ENCODE peak calls at places on chromosomes 11 and 22, in seven cellular contexts. L is hippocampal formation; O is activated CD4-positive, alpha-beta T cell treated with anti-CD3 and anti-CD28 coated beads, Interleukin-2, amount 10 ng/mL, durations not matched to agents 7 days and 5 days; X is activated naive CD4-positive, alpha-beta T cell; V is mucosa of descending colon; T is Ammon's horn; K is NCI-H146. B is an unnamed sample.

GRCh38 chr11:44804449-44805151 is 77.8 kb downstream of the TSPAN18 start:
- DNase-seq in L (no peak), O (no peak), X (no peak), V (no peak), T (no peak), K (no peak), B (no peak)

GRCh38 chr22:44205713-44206645 is 25.3 kb downstream of the PARVG start:
- DNase-seq in L (no peak), O (no peak), X (no peak), V (no peak), T (no peak), K (no peak), B (no peak)

GRCh38 chr11:46505741-46506485 is 87.9 kb downstream of the AMBRA1 start:
- DNase-seq in L (no peak), O (no peak), X (no peak), V (no peak), T (no peak), K (no peak), B (no peak)

GRCh38 chr11:85431319-85431718 is 195.8 kb downstream of the DLG2 start:
- DNase-seq in L (no peak), O (no peak), X (no peak), V (no peak), T (no peak), K (no peak), B (no peak)

GRCh38 chr11:30586251-30587144 is at the start of gene MPPED2:
- DNase-seq in L (no peak), O (peak), X (no peak), V (peak), T (peak), K (peak), B (no peak)

GRCh38 chr11:66473167-66473566 is 6.5 kb downstream of the PELI3 start:
- DNase-seq in L (no peak), O (no peak), X (no peak), V (no peak), T (no peak), K (no peak), B (no peak)

GRCh38 chr22:39496131-39496838 is 5.8 kb upstream of the MIEF1 start:
- DNase-seq in L (peak), O (peak), X (peak), V (peak), T (peak), K (peak), B (peak)

GRCh38 chr22:46064236-46064965 is 85.9 kb upstream of the PPARA start:
- DNase-seq in L (peak), O (no peak), X (no peak), V (peak), T (no peak), K (no peak), B (peak)

GRCh38 chr11:80255021-80255420 is 814.2 kb upstream of the TENM4 start:
- DNase-seq in L (no peak), O (no peak), X (no peak), V (no peak), T (no peak), K (no peak), B (no peak)

GRCh38 chr11:62719302-62719978 is 7.8 kb downstream of the HNRNPUL2 start:
- DNase-seq in L (no peak), O (no peak), X (no peak), V (no peak), T (no peak), K (no peak), B (no peak)

GRCh38 chr11:23903044-23903704 is 593.7 kb upstream of the LUZP2 start:
- DNase-seq in L (no peak), O (no peak), X (no peak), V (no peak), T (no peak), K (no peak), B (no peak)

GRCh38 chr11:70174846-70175764 is 28.0 kb upstream of the FADD start:
- DNase-seq in L (no peak), O (no peak), X (no peak), V (no peak), T (peak), K (no peak), B (no peak)

GRCh38 chr11:58787903-58788302 is 56.2 kb upstream of the GLYAT start:
- DNase-seq in L (no peak), O (no peak), X (no peak), V (no peak), T (no peak), K (no peak), B (no peak)

GRCh38 chr22:45162531-45162930 is 1.2 kb upstream of the NUP50 start:
- DNase-seq in L (no peak), O (no peak), X (no peak), V (no peak), T (no peak), K (no peak), B (no peak)

GRCh38 chr22:22558972-22559603 is at the start of gene PRAME:
- DNase-seq in L (no peak), O (peak), X (peak), V (peak), T (peak), K (peak), B (peak)

GRCh38 chr11:118536726-118537125 is 5.7 kb downstream of the TMEM25 start:
- DNase-seq in L (no peak), O (no peak), X (no peak), V (no peak), T (no peak), K (no peak), B (no peak)

GRCh38 chr22:41657709-41658108 is 31.0 kb downstream of the SNU13 start:
- DNase-seq in L (no peak), O (no peak), X (no peak), V (no peak), T (no peak), K (no peak), B (no peak)

GRCh38 chr11:61963282-61964057 is 4.0 kb downstream of the FTH1 start:
- DNase-seq in L (no peak), O (peak), X (no peak), V (peak), T (peak), K (no peak), B (peak)

GRCh38 chr11:18540207-18541009 is 13.7 kb upstream of the TSG101 start:
- DNase-seq in L (no peak), O (peak), X (no peak), V (no peak), T (peak), K (peak), B (no peak)

GRCh38 chr11:16148301-16148787 is 208.0 kb downstream of the SOX6 start:
- DNase-seq in L (no peak), O (no peak), X (no peak), V (no peak), T (peak), K (peak), B (no peak)

GRCh38 chr11:62792193-62792575 is 378 bp upstream of the TMEM223 start:
- DNase-seq in L (no peak), O (no peak), X (no peak), V (peak), T (no peak), K (no peak), B (no peak)

GRCh38 chr11:27317751-27318150 is 45.3 kb downstream of the CCDC34 start:
- DNase-seq in L (no peak), O (no peak), X (no peak), V (no peak), T (no peak), K (no peak), B (no peak)

GRCh38 chr11:93740802-93741093 is 547 bp downstream of the TAF1D start:
- DNase-seq in L (peak), O (peak), X (peak), V (peak), T (peak), K (peak), B (no peak)

GRCh38 chr11:124074554-124074953 is 33.4 kb upstream of the OR10G7 start:
- DNase-seq in L (no peak), O (no peak), X (no peak), V (no peak), T (no peak), K (no peak), B (no peak)

GRCh38 chr11:119356349-119357031 is 10.0 kb upstream of the MFRP start:
- DNase-seq in L (peak), O (peak), X (peak), V (peak), T (peak), K (no peak), B (peak)

GRCh38 chr11:133911169-133911568 is 45.6 kb downstream of the IGSF9B start:
- DNase-seq in L (no peak), O (no peak), X (no peak), V (no peak), T (no peak), K (no peak), B (no peak)

GRCh38 chr11:122852071-122852831 is 14.0 kb downstream of the CRTAM start:
- DNase-seq in L (no peak), O (peak), X (no peak), V (no peak), T (peak), K (no peak), B (no peak)

GRCh38 chr11:9868641-9869040 is 204.8 kb downstream of the SWAP70 start:
- DNase-seq in L (no peak), O (no peak), X (no peak), V (no peak), T (no peak), K (peak), B (no peak)

GRCh38 chr22:30561402-30562154 is 12.9 kb downstream of the GAL3ST1 start:
- DNase-seq in L (no peak), O (no peak), X (no peak), V (no peak), T (no peak), K (no peak), B (no peak)

GRCh38 chr22:29359469-29359868 is 28.9 kb downstream of the AP1B1 start:
- DNase-seq in L (peak), O (no peak), X (no peak), V (peak), T (peak), K (peak), B (no peak)

GRCh38 chr11:1755344-1756023 is 5.1 kb upstream of the IFITM10 start:
- DNase-seq in L (no peak), O (peak), X (no peak), V (peak), T (no peak), K (no peak), B (no peak)

GRCh38 chr11:70498171-70498571 is 99.8 kb downstream of the CTTN start:
- DNase-seq in L (no peak), O (no peak), X (no peak), V (no peak), T (no peak), K (no peak), B (no peak)

GRCh38 chr22:21101877-21102638 is 56.3 kb downstream of the LRRC74B start:
- DNase-seq in L (no peak), O (no peak), X (no peak), V (no peak), T (no peak), K (no peak), B (no peak)

GRCh38 chr22:29310863-29311339 is 4.5 kb downstream of the GAS2L1 start:
- DNase-seq in L (peak), O (peak), X (no peak), V (peak), T (peak), K (peak), B (no peak)

GRCh38 chr11:63896071-63896470 is 20.9 kb downstream of the RCOR2 start:
- DNase-seq in L (no peak), O (no peak), X (no peak), V (no peak), T (no peak), K (no peak), B (no peak)

GRCh38 chr11:36688892-36689291 is 90.9 kb upstream of the RAG2 start:
- DNase-seq in L (no peak), O (no peak), X (no peak), V (no peak), T (no peak), K (no peak), B (no peak)

GRCh38 chr22:36081023-36081431 is 52.4 kb upstream of the RBFOX2 start:
- DNase-seq in L (no peak), O (no peak), X (no peak), V (no peak), T (no peak), K (no peak), B (no peak)

GRCh38 chr22:39090426-39091064 is 6.5 kb upstream of the APOBEC3H start:
- DNase-seq in L (no peak), O (peak), X (peak), V (peak), T (no peak), K (no peak), B (peak)

GRCh38 chr11:61139391-61139790 is 21.8 kb downstream of the VPS37C start:
- DNase-seq in L (no peak), O (no peak), X (no peak), V (peak), T (no peak), K (no peak), B (no peak)

GRCh38 chr11:35148163-35148562 is 9.2 kb downstream of the CD44 start:
- DNase-seq in L (no peak), O (peak), X (no peak), V (no peak), T (no peak), K (no peak), B (no peak)

B was measured in KG1.